ENCODE peak calls at places on chromosomes 5 and 9, in nine cellular contexts. K is uterus, D is spleen, Z is Peyer's patch, G is K562, N is thyroid gland, W is body of pancreas, S is stomach, I is A549. E is an unnamed sample.

GRCh38 chr9:37104183-37104889 is 16.0 kb upstream of the ZCCHC7 start:
- DNase-seq in D (no peak), K (no peak), I (no peak), Z (no peak), W (no peak), G (peak), N (no peak), S (no peak), E (no peak)

GRCh38 chr5:93022770-93023169 is 558.2 kb downstream of the NR2F1-AS1 start:
- DNase-seq in K (no peak), D (no peak), Z (no peak), S (no peak), G (no peak), N (no peak), I (no peak), W (no peak), E (no peak)

GRCh38 chr5:178113841-178114324 is 551 bp downstream of the N4BP3 start:
- DNase-seq in W (no peak), Z (no peak), S (no peak), N (peak), K (no peak), G (peak), D (no peak), I (no peak), E (no peak)

GRCh38 chr5:175550055-175550660 is 71.8 kb downstream of the SFXN1 start:
- DNase-seq in Z (no peak), W (no peak), S (no peak), K (no peak), D (no peak), N (no peak), G (no peak), I (no peak), E (no peak)

GRCh38 chr5:92980491-92980890 is 600.5 kb downstream of the NR2F1-AS1 start:
- DNase-seq in W (no peak), S (no peak), G (no peak), N (no peak), Z (no peak), K (no peak), I (no peak), D (no peak), E (no peak)

GRCh38 chr5:2298746-2299145 is 416.0 kb upstream of the IRX4 start:
- DNase-seq in N (no peak), W (no peak), I (no peak), D (no peak), Z (no peak), S (no peak), K (no peak), G (no peak), E (no peak)

GRCh38 chr9:35172878-35173277 is 11.1 kb downstream of the UNC13B start:
- DNase-seq in Z (no peak), D (no peak), S (no peak), N (no peak), I (no peak), K (no peak), G (no peak), W (no peak), E (no peak)

GRCh38 chr5:10482791-10483530 is 41.3 kb downstream of the ROPN1L start:
- DNase-seq in N (no peak), I (no peak), G (no peak), K (no peak), W (no peak), D (peak), S (no peak), Z (no peak), E (no peak)

GRCh38 chr5:174520420-174521396 is 203.7 kb upstream of the MSX2 start:
- DNase-seq in K (no peak), W (peak), S (peak), G (no peak), I (no peak), Z (peak), N (no peak), D (no peak), E (no peak)

GRCh38 chr9:5815421-5815820 is 17.5 kb downstream of the ERMP1 start:
- DNase-seq in I (no peak), S (no peak), G (no peak), K (no peak), W (no peak), N (no peak), D (no peak), Z (no peak), E (no peak)

GRCh38 chr5:94707359-94707758 is 88.9 kb downstream of the SLF1 start:
- DNase-seq in K (no peak), N (peak), D (no peak), W (peak), S (no peak), G (no peak), I (no peak), Z (no peak), E (no peak)

GRCh38 chr9:129275626-129276247 is 97.7 kb upstream of the IER5L start:
- DNase-seq in S (no peak), N (no peak), G (no peak), Z (peak), D (peak), W (no peak), K (peak), I (no peak), E (no peak)

GRCh38 chr9:110115868-110116542 is 92.0 kb downstream of the C9orf152 start:
- DNase-seq in D (no peak), Z (no peak), I (no peak), K (no peak), N (no peak), G (no peak), W (no peak), S (no peak), E (no peak)

GRCh38 chr9:110116543-110116885 is 91.4 kb downstream of the C9orf152 start:
- DNase-seq in S (no peak), N (no peak), Z (no peak), W (no peak), K (no peak), I (peak), D (no peak), G (no peak), E (no peak)

GRCh38 chr9:110114086-110114887 is 93.7 kb downstream of the C9orf152 start:
- DNase-seq in I (no peak), K (no peak), N (no peak), D (no peak), W (no peak), Z (no peak), S (no peak), G (no peak), E (no peak)

GRCh38 chr9:110114888-110115259 is 93.1 kb downstream of the C9orf152 start:
- DNase-seq in Z (no peak), K (no peak), G (no peak), S (no peak), D (no peak), I (no peak), N (no peak), W (no peak), E (no peak)

GRCh38 chr9:110115341-110115820 is 92.6 kb downstream of the C9orf152 start:
- DNase-seq in Z (no peak), G (no peak), S (no peak), W (no peak), D (no peak), N (no peak), I (no peak), K (no peak), E (no peak)
- H3K27ac ChIP-seq in Z (no peak), G (no peak), S (peak), W (peak), D (peak), N (no peak), I (peak), K (peak), E (no peak)

GRCh38 chr5:172415615-172416275 is 38.6 kb downstream of the SH3PXD2B start:
- DNase-seq in D (no peak), Z (no peak), N (no peak), K (no peak), S (no peak), W (no peak), G (no peak), I (no peak), E (no peak)
- H3K4me3 ChIP-seq in D (no peak), Z (no peak), N (no peak), K (no peak), S (no peak), W (no peak), G (no peak), I (no peak), E (no peak)

GRCh38 chr5:63916786-63917185 is 45.5 kb downstream of the HTR1A start:
- DNase-seq in S (no peak), D (no peak), I (no peak), G (no peak), Z (no peak), N (no peak), W (no peak), K (no peak), E (no peak)
- TF ChIP-seq POLR2A in S (no peak), D (no peak), I (no peak), G (no peak), Z (no peak), N (no peak), W (no peak), K (no peak), E (no peak)

DNA sequence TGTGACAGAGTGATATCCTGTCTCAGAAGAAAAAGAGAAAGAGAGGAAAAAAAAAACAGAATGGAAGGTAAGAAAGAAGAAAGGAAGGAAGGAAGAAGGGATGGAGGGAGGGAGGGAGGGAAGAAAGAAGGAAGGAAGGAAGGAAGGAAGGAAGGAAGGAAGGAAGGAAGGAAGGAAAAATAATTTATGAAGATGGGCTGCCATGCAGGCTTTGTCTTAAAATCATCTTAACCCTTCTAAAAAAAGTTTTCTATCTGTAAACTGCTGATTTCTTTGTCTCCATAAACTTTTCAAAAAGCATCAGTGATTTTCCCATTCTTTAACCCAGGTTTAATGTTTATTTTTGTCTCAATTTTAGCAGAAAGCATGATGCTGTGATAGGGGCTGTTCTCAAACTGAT is 1154.1 kb upstream of the CDH6 start:
- DNase-seq in D (no peak), K (no peak), S (no peak), G (no peak), I (no peak), Z (no peak), W (no peak), N (no peak), E (no peak)
- H3K27ac ChIP-seq in D (no peak), K (no peak), S (no peak), G (no peak), I (no peak), Z (no peak), W (no peak), N (no peak), E (no peak)

GRCh38 chr9:95495529-95495928 is 21.2 kb downstream of the PTCH1 start:
- DNase-seq in D (no peak), N (no peak), Z (no peak), G (no peak), K (no peak), S (no peak), W (no peak), I (no peak), E (no peak)
- H3K4me3 ChIP-seq in D (no peak), N (no peak), Z (no peak), G (no peak), K (no peak), S (no peak), W (no peak), I (no peak), E (no peak)

E was measured in esophagus squamous epithelium.